ENCODE peak calls at places on chromosomes 5 and 9, in ten cellular contexts. J, Q, K, T, U, E, O, X, C and R are unnamed samples.
A peak's percentile ranks its signal among the peaks of the same experiment; 100 is the strongest.

GRCh38 chr5:149559712-149560111 is 8.5 kb upstream of the CSNK1A1 start:
- DNase-seq in U (no peak), J (no peak), Q (no peak), C (peak; percentile 74), T (no peak), X (no peak), K (no peak), O (no peak), E (no peak), R (no peak)

GRCh38 chr5:123722451-123722850 is 210.5 kb downstream of the CSNK1G3 start:
- DNase-seq in E (no peak), O (no peak), U (no peak), C (no peak), X (no peak), K (no peak), Q (no peak), T (no peak), J (no peak), R (no peak)

GRCh38 chr5:1786621-1787471 is 12.8 kb downstream of the MRPL36 start:
- DNase-seq in U (no peak), X (no peak), T (no peak), Q (no peak), O (no peak), K (no peak), E (no peak), J (peak; percentile 25), C (no peak), R (no peak)

GRCh38 chr9:97534185-97534584 is 32.7 kb downstream of the TMOD1 start:
- DNase-seq in J (no peak), T (no peak), U (no peak), O (no peak), C (no peak), K (no peak), E (no peak), X (no peak), Q (no peak), R (no peak)

GRCh38 chr9:77475641-77476473 is 172.3 kb downstream of the GNA14 start:
- DNase-seq in X (no peak), O (no peak), T (no peak), E (no peak), C (peak; percentile 88), J (no peak), K (no peak), Q (peak; percentile 9), U (peak; percentile 60), R (no peak)

GRCh38 chr9:6049798-6050197 is 34.4 kb upstream of the RANBP6 start:
- DNase-seq in K (no peak), X (peak; percentile 28), C (peak; percentile 29), T (peak; percentile 31), J (no peak), E (no peak), O (no peak), U (peak; percentile 19), Q (no peak), R (no peak)

GRCh38 chr5:179121667-179122111 is 61.5 kb downstream of the ZNF354C start:
- DNase-seq in C (no peak), X (no peak), U (no peak), K (peak; percentile 4), O (no peak), Q (no peak), E (no peak), T (no peak), J (no peak), R (no peak)

GRCh38 chr5:38453506-38453905 is 102.9 kb downstream of the LIFR start:
- DNase-seq in Q (peak; percentile 5), K (no peak), X (no peak), C (no peak), U (no peak), O (no peak), J (no peak), E (no peak), T (no peak), R (no peak)

GRCh38 chr9:7150153-7150890 is 392.5 kb downstream of the KDM4C start:
- DNase-seq in K (no peak), J (no peak), X (no peak), T (no peak), O (no peak), Q (no peak), C (no peak), U (no peak), E (no peak), R (no peak)

GRCh38 chr5:8843766-8844165 is 702.1 kb downstream of the SEMA5A start:
- DNase-seq in K (peak; percentile 28), U (peak; percentile 67), C (peak; percentile 87), T (no peak), E (no peak), O (no peak), Q (no peak), X (no peak), J (no peak), R (peak; percentile 71)

GRCh38 chr5:158082696-158083287 is 223.8 kb upstream of the CLINT1 start:
- DNase-seq in U (no peak), C (no peak), X (no peak), Q (no peak), O (no peak), T (no peak), K (no peak), E (no peak), J (no peak), R (no peak)

GRCh38 chr9:33103381-33104110 is 27.1 kb upstream of the SMU1 start:
- DNase-seq in O (no peak), C (no peak), J (no peak), T (no peak), E (no peak), K (peak; percentile 8), U (no peak), X (no peak), Q (no peak), R (no peak)

GRCh38 chr5:131104169-131104775 is 60.8 kb downstream of the HINT1 start:
- DNase-seq in T (no peak), C (no peak), X (no peak), E (no peak), Q (no peak), U (no peak), K (no peak), O (no peak), J (no peak), R (no peak)

GRCh38 chr9:5886114-5886939 is 4.4 kb upstream of the MLANA start:
- DNase-seq in U (peak; percentile 71), Q (peak; percentile 74), X (peak; percentile 68), C (peak; percentile 74), J (peak; percentile 80), T (peak; percentile 84), K (peak; percentile 54), O (peak; percentile 69), E (peak; percentile 21), R (peak; percentile 60)

GRCh38 chr9:133122935-133123611 is 2.0 kb upstream of the RALGDS start:
- DNase-seq in T (peak; percentile 90), K (no peak), Q (no peak), O (no peak), J (no peak), E (no peak), X (no peak), U (peak; percentile 24), C (peak; percentile 74), R (peak; percentile 20)

GRCh38 chr9:69829484-69829883 is 8.9 kb downstream of the CFAP95 start:
- DNase-seq in T (no peak), O (no peak), C (no peak), X (no peak), K (no peak), E (no peak), Q (no peak), U (no peak), J (no peak), R (no peak)

GRCh38 chr9:38334234-38334633 is 58.3 kb upstream of the ALDH1B1 start:
- DNase-seq in Q (no peak), X (no peak), K (no peak), O (no peak), U (peak; percentile 17), C (no peak), T (no peak), J (no peak), E (no peak), R (peak; percentile 7)